ENCODE peak calls at places on chromosome 15, in four cellular contexts. M, K, O and U are unnamed samples.

GRCh38 chr15:44183363-44183762 is 11.7 kb downstream of the FRMD5 start:
- DNase-seq in O (no peak), K (no peak), M (no peak), U (no peak)

GRCh38 chr15:88890495-88890894 is 4.8 kb downstream of the HAPLN3 start:
- DNase-seq in K (no peak), M (no peak), O (no peak), U (no peak)

GRCh38 chr15:42723068-42723467 is 13.9 kb downstream of the CDAN1 start:
- DNase-seq in K (peak), O (no peak), M (no peak), U (no peak)

GRCh38 chr15:62809106-62809967 is 233.2 kb upstream of the TPM1 start:
- DNase-seq in K (peak), M (no peak), O (no peak), U (no peak)

GRCh38 chr15:60179786-60180391 is 175.8 kb downstream of the FOXB1 start:
- DNase-seq in K (peak), O (peak), M (no peak), U (no peak)

GRCh38 chr15:70802629-70803028 is 39.3 kb upstream of the UACA start:
- DNase-seq in M (no peak), O (no peak), K (no peak), U (no peak)

GRCh38 chr15:97961067-97961954 is 808 bp downstream of the ARRDC4 start:
- DNase-seq in M (peak), O (peak), K (peak), U (peak)

GRCh38 chr15:68679961-68680371 is 101.2 kb downstream of the CORO2B start:
- DNase-seq in O (no peak), K (no peak), M (no peak), U (no peak)

GRCh38 chr15:73560501-73561117 is 72.6 kb downstream of the NPTN start:
- DNase-seq in M (no peak), O (peak), K (peak), U (no peak)

GRCh38 chr15:66211670-66212455 is 41.7 kb downstream of the MEGF11 start:
- DNase-seq in O (no peak), M (no peak), K (no peak), U (no peak)

GRCh38 chr15:40379853-40380252 is 2.7 kb upstream of the KNSTRN start:
- DNase-seq in M (no peak), O (peak), K (no peak), U (no peak)

GRCh38 chr15:85934691-85935090 is 140.0 kb upstream of the KLHL25 start:
- DNase-seq in K (no peak), M (no peak), O (no peak), U (no peak)

GRCh38 chr15:70486451-70487379 is 276.6 kb downstream of the UACA start:
- DNase-seq in M (no peak), K (no peak), O (no peak), U (no peak)

GRCh38 chr15:66770518-66771350 is 68.7 kb downstream of the SMAD6 start:
- DNase-seq in K (no peak), O (no peak), M (no peak), U (no peak)

GRCh38 chr15:70039917-70040316 is 57.8 kb downstream of the TLE3 start:
- DNase-seq in M (no peak), O (no peak), K (no peak), U (no peak)

GRCh38 chr15:38252481-38253311 is at the start of gene SPRED1:
- DNase-seq in K (peak), O (peak), M (peak), U (peak)

GRCh38 chr15:38251726-38252480 is 733 bp upstream of the SPRED1 start:
- DNase-seq in O (peak), K (peak), M (peak), U (peak)

GRCh38 chr15:38253448-38253847 is 812 bp downstream of the SPRED1 start:
- DNase-seq in O (peak), K (no peak), M (no peak), U (no peak)

GRCh38 chr15:38255690-38256089 is 3.1 kb downstream of the SPRED1 start:
- DNase-seq in M (no peak), O (no peak), K (no peak), U (no peak)

GRCh38 chr15:38254065-38254883 is 1.6 kb downstream of the SPRED1 start:
- DNase-seq in M (no peak), K (peak), O (peak), U (no peak)
- TF ChIP-seq TEAD4 in M (no peak), K (peak), O (no peak), U (no peak)

GRCh38 chr15:96372554-96372953 is 42.1 kb downstream of the NR2F2 start:
- DNase-seq in M (no peak), K (no peak), O (no peak), U (no peak)

GRCh38 chr15:96369825-96370621 is 39.5 kb downstream of the NR2F2 start:
- DNase-seq in K (peak), O (no peak), M (peak), U (peak)

GRCh38 chr15:96369351-96369750 is 38.9 kb downstream of the NR2F2 start:
- DNase-seq in M (no peak), K (no peak), O (no peak), U (no peak)

DNA sequence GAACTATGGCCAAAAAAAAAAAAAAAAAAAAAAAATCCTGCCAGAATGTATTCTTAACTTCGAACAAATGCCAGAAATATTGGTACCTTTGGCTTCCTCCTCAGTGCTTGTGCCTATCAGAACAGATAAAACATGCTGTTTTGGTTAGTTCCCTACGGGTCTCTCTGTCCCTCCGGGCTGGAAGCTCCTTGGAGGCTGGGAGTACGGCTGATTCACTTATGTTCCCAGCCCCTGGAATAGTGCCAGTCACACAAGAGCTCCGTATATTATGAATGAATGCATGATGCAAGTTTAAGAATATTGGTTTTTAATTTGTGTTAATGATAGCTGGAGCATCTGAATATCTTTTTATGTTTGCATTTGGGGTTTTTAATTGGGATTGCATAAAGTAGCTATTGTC is 44.0 kb downstream of the NR2F2 start:
- DNase-seq in O (no peak), M (no peak), K (no peak), U (no peak)
- TF ChIP-seq TEAD4 in O (no peak), M (no peak), K (no peak), U (no peak)

GRCh38 chr15:45731331-45731730 is 96.5 kb downstream of the SQOR start:
- DNase-seq in M (no peak), K (no peak), O (no peak), U (no peak)

GRCh38 chr15:45729146-45729545 is 94.3 kb downstream of the SQOR start:
- DNase-seq in K (no peak), M (no peak), O (no peak), U (no peak)

GRCh38 chr15:45732544-45733130 is 97.8 kb downstream of the SQOR start:
- DNase-seq in K (peak), M (no peak), O (no peak), U (no peak)

GRCh38 chr15:45734244-45734643 is 99.4 kb downstream of the SQOR start:
- DNase-seq in K (peak), O (no peak), M (no peak), U (no peak)

DNA sequence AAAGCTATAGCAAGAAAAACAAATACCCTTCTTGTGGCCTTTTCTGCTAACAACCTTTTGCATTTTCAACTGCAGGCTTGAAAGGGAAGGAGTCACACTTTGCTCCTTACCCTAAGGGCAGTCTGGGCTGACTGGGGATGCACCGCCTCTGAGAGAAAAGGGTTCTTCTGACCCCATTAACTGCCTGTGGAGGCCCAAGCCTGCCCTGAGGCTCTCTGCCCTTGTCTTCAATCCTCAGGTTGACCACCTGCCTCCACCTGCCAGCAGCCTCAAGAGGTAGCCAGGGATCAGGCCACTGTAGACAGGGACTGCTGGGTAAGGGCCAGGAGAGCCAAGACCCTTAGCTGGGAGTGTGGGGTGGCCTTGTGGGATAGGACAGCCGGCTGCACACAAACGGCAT is 93.8 kb downstream of the SQOR start:
- DNase-seq in M (no peak), K (no peak), O (no peak), U (no peak)
- TF ChIP-seq TEAD4 in M (no peak), K (no peak), O (no peak), U (no peak)

DNA sequence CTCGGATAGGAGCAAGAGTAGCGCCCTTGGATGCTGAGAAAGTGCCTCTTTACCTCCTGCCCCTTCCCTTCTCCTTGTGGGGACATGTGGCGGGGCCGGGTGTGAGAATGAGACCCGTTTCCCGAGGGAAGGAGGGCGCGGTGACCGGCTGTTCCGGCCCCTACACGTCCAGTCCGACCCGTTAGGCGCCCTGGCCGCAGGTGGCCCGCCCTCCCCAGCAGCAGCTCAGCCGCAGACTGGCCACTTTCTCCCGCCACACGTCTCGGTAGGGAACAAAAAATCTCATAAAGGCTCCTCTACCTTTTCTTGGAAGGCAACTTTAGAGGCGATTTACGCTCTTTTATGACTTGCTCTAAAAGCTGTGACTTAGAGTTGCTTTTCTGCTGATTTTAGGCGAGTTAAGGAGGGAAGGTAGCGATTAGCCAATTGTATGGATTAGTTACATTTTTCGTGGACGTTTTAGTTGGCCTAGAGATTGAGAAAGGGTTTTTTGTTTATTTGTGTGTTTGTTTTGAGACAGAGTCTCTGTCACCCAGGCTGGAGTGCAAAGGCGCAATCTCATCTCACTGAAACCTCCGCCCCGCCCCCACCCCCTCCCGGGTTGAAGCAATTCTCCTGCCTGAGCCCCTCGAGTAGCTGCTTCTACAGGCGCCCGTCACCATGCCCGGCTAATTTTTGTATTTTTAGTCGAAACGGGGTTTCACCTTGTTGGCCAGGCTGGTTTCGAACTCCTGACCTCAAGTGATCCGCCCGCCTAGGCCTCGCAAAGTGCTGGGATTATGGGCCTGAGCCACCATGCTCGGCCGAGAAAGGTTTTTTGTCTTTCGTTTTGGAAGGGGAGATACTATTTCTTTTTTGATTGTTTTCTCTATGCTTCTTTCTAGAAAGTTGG is 8.3 kb upstream of the PGPEP1L start:
- DNase-seq in O (no peak), K (peak), M (peak), U (peak)
- TF ChIP-seq TEAD4 in O (no peak), K (no peak), M (no peak), U (no peak)

DNA sequence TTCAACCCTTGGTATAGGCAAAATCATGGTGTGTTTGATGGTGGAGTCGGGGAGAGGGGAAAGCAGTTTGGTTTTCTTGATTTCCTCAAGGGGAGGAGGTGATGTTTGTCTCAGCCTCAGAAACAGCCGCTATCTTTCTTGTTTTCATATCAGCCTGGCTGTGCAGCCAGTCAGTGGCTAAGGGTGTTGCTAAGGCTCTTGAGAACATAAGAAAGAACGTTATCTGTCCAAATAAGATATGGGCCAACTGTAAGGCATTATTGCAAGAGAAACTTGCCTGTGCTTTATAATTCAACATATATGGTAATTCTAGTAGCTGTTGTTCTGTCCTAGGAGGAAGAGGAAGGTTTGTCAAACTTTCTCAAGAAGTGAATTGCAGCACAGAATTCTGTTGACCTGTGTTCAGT is 90.5 kb upstream of the TNFAIP8L3 start:
- DNase-seq in K (no peak), O (peak), M (no peak), U (no peak)
- TF ChIP-seq TEAD4 in K (no peak), O (no peak), M (no peak), U (no peak)

GRCh38 chr15:90223441-90224165 is 10.1 kb downstream of the CIB1 start:
- DNase-seq in K (no peak), O (no peak), M (no peak), U (no peak)

GRCh38 chr15:90227336-90227735 is 6.4 kb downstream of the CIB1 start:
- DNase-seq in K (no peak), M (no peak), O (no peak), U (no peak)

GRCh38 chr15:90227816-90228772 is 5.6 kb downstream of the CIB1 start:
- DNase-seq in K (no peak), O (no peak), M (no peak), U (no peak)

GRCh38 chr15:90225047-90225446 is 8.7 kb downstream of the CIB1 start:
- DNase-seq in O (no peak), K (no peak), M (no peak), U (no peak)

DNA sequence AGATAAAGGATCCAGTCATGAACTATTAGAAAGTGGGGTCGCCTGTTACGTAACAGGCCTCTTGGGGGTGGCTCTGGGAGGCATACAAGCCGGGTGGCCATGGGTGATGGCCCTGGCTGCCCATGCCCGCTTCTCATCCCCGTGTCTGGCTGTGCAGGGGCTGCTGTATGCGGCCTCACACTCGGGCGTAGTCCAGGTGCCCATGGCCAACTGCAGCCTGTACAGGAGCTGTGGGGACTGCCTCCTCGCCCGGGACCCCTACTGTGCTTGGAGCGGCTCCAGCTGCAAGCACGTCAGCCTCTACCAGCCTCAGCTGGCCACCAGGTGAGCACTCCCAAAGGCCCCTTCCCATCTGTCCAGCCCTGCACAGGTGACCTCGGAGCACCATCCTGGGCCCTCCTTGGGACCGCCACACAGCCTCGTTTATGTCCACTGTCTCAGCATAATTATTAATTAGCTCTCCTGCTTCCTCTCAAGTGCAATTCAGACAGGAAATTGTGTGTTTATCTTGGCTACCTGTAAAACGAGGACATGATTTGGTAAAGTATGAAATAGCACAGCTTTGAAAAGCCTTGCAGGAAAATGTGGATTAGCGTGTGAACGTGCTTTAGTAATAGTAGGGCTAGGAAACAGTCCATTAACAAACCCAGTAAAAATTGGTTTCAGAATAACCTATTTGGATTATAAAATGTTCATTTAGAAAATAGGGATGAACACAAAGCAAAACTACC is 8.1 kb downstream of the CIB1 start:
- DNase-seq in M (no peak), O (no peak), K (no peak), U (no peak)
- TF ChIP-seq TEAD4 in M (no peak), O (no peak), K (no peak), U (no peak)